ENCODE peak calls at places on chromosome 20, in five cellular contexts. One of them, this sample, is unnamed.

GRCh38 chr20:36573798-36574277 is 441 bp downstream of the TGIF2 start:
- DNase-seq in kidney glomerular epithelial cell: no peak
- DNase-seq in sigmoid colon: peak
- DNase-seq in AG08396: peak
- DNase-seq in CD4-positive, alpha-beta memory T cell: peak
- DNase-seq in this sample: no peak

GRCh38 chr20:1456300-1456699 is 10.3 kb downstream of the NSFL1C start:
- DNase-seq in sigmoid colon: no peak
- DNase-seq in AG08396: no peak
- DNase-seq in kidney glomerular epithelial cell: peak
- DNase-seq in CD4-positive, alpha-beta memory T cell: no peak
- DNase-seq in this sample: no peak

GRCh38 chr20:31593221-31594001 is 11.7 kb upstream of the ID1 start:
- DNase-seq in AG08396: no peak
- DNase-seq in kidney glomerular epithelial cell: peak
- DNase-seq in CD4-positive, alpha-beta memory T cell: no peak
- DNase-seq in sigmoid colon: no peak
- DNase-seq in this sample: peak

GRCh38 chr20:6104493-6105188 is 18.2 kb downstream of the FERMT1 start:
- DNase-seq in CD4-positive, alpha-beta memory T cell: no peak
- DNase-seq in AG08396: no peak
- DNase-seq in sigmoid colon: no peak
- DNase-seq in kidney glomerular epithelial cell: peak
- DNase-seq in this sample: peak

GRCh38 chr20:31881945-31882344 is 11.5 kb downstream of the TTLL9 start:
- DNase-seq in kidney glomerular epithelial cell: no peak
- DNase-seq in AG08396: no peak
- DNase-seq in sigmoid colon: no peak
- DNase-seq in CD4-positive, alpha-beta memory T cell: no peak
- DNase-seq in this sample: no peak

GRCh38 chr20:51861726-51862466 is 59.6 kb upstream of the SALL4 start:
- DNase-seq in sigmoid colon: no peak
- DNase-seq in AG08396: no peak
- DNase-seq in kidney glomerular epithelial cell: no peak
- DNase-seq in CD4-positive, alpha-beta memory T cell: no peak
- DNase-seq in this sample: no peak

GRCh38 chr20:51175724-51176123 is 152.8 kb upstream of the KCNG1 start:
- DNase-seq in CD4-positive, alpha-beta memory T cell: no peak
- DNase-seq in kidney glomerular epithelial cell: no peak
- DNase-seq in sigmoid colon: no peak
- DNase-seq in AG08396: no peak
- DNase-seq in this sample: no peak

GRCh38 chr20:50799890-50800550 is 5.2 kb downstream of the BCAS4 start:
- DNase-seq in sigmoid colon: no peak
- DNase-seq in CD4-positive, alpha-beta memory T cell: no peak
- DNase-seq in kidney glomerular epithelial cell: no peak
- DNase-seq in AG08396: no peak
- DNase-seq in this sample: no peak

GRCh38 chr20:33568378-33569289 is 78.7 kb downstream of the CBFA2T2 start:
- DNase-seq in CD4-positive, alpha-beta memory T cell: no peak
- DNase-seq in AG08396: no peak
- DNase-seq in sigmoid colon: no peak
- DNase-seq in kidney glomerular epithelial cell: no peak
- DNase-seq in this sample: no peak

GRCh38 chr20:38278150-38278549 is 17.6 kb upstream of the KIAA1755 start:
- DNase-seq in sigmoid colon: peak
- DNase-seq in CD4-positive, alpha-beta memory T cell: no peak
- DNase-seq in AG08396: no peak
- DNase-seq in kidney glomerular epithelial cell: no peak
- DNase-seq in this sample: no peak

GRCh38 chr20:42159794-42160193 is 541.6 kb upstream of the CHD6 start:
- DNase-seq in sigmoid colon: no peak
- DNase-seq in CD4-positive, alpha-beta memory T cell: no peak
- DNase-seq in kidney glomerular epithelial cell: no peak
- DNase-seq in AG08396: no peak
- DNase-seq in this sample: no peak